ENCODE peak calls at places on chromosomes 1 and 21, in seven cellular contexts. J is heart left ventricle, O is ovary, R is esophagus squamous epithelium, P is A549, X is GM12892, B is uterus. E is an unnamed sample.

GRCh38 chr1:116777831-116778830 is 23.9 kb downstream of the CD2 start:
- DNase-seq in J (no peak), O (no peak), R (no peak), P (no peak), X (no peak), B (no peak), E (no peak)

GRCh38 chr1:168408531-168409242 is 128.0 kb downstream of the TBX19 start:
- DNase-seq in J (no peak), O (no peak), R (no peak), P (peak), X (no peak), B (no peak), E (peak)

GRCh38 chr1:44842763-44843655 is at the start of gene PTCH2:
- DNase-seq in J (peak), O (peak), R (no peak), P (peak), X (peak), B (peak), E (no peak)

GRCh38 chr1:30172757-30173156 is 550.6 kb downstream of the MATN1 start:
- DNase-seq in J (no peak), O (no peak), R (no peak), P (no peak), X (no peak), B (no peak), E (no peak)

GRCh38 chr1:70633004-70633403 is 221.9 kb downstream of the CTH start:
- DNase-seq in J (no peak), O (no peak), R (no peak), P (no peak), X (no peak), B (no peak), E (no peak)

GRCh38 chr1:39103321-39104157 is 77.4 kb downstream of the NDUFS5 start:
- DNase-seq in J (no peak), O (no peak), R (no peak), P (no peak), X (no peak), B (no peak), E (peak)

GRCh38 chr1:99457381-99458165 is 188.3 kb upstream of the PALMD start:
- DNase-seq in J (no peak), O (no peak), R (no peak), P (peak), X (no peak), B (no peak), E (no peak)

GRCh38 chr1:94602312-94602711 is 60.8 kb upstream of the F3 start:
- DNase-seq in J (no peak), O (no peak), R (no peak), P (no peak), X (no peak), B (no peak), E (no peak)

GRCh38 chr1:157969693-157970485 is 23.6 kb upstream of the KIRREL1 start:
- DNase-seq in J (peak), O (no peak), R (no peak), P (peak), X (no peak), B (peak), E (peak)

GRCh38 chr1:61459345-61459744 is 265.6 kb downstream of the TM2D1 start:
- DNase-seq in J (no peak), O (no peak), R (no peak), P (no peak), X (no peak), B (no peak), E (no peak)

GRCh38 chr1:17188889-17189631 is 15.9 kb upstream of the PADI1 start:
- DNase-seq in J (no peak), O (no peak), R (no peak), P (no peak), X (no peak), B (no peak), E (no peak)

GRCh38 chr1:180261524-180262160 is 31.6 kb downstream of the LHX4 start:
- DNase-seq in J (no peak), O (no peak), R (no peak), P (no peak), X (no peak), B (no peak), E (no peak)

GRCh38 chr1:103106426-103107321 is 1.6 kb downstream of the COL11A1 start:
- DNase-seq in J (no peak), O (peak), R (no peak), P (peak), X (no peak), B (peak), E (peak)

GRCh38 chr1:183881387-183882084 is 76.6 kb downstream of the RGL1 start:
- DNase-seq in J (peak), O (peak), R (no peak), P (peak), X (no peak), B (peak), E (peak)

GRCh38 chr1:109923131-109923945 is 12.7 kb downstream of the CSF1 start:
- DNase-seq in J (no peak), O (peak), R (no peak), P (no peak), X (no peak), B (no peak), E (no peak)

GRCh38 chr1:93631626-93632365 is 49.8 kb downstream of the BCAR3 start:
- DNase-seq in J (no peak), O (no peak), R (no peak), P (peak), X (no peak), B (no peak), E (no peak)

GRCh38 chr1:196178083-196178635 is 430.1 kb downstream of the KCNT2 start:
- DNase-seq in J (no peak), O (no peak), R (no peak), P (no peak), X (no peak), B (no peak), E (no peak)

GRCh38 chr1:9239622-9240401 is 5.2 kb downstream of the H6PD start:
- DNase-seq in J (peak), O (peak), R (no peak), P (no peak), X (peak), B (peak), E (peak)

GRCh38 chr1:215526147-215526845 is 40.8 kb upstream of the KCTD3 start:
- DNase-seq in J (no peak), O (no peak), R (no peak), P (peak), X (no peak), B (no peak), E (no peak)

GRCh38 chr1:109573785-109574184 is 25.4 kb downstream of the GNAI3 start:
- DNase-seq in J (no peak), O (no peak), R (no peak), P (no peak), X (no peak), B (no peak), E (no peak)

GRCh38 chr1:160993544-160993943 is 27.4 kb downstream of the F11R start:
- DNase-seq in J (no peak), O (no peak), R (no peak), P (peak), X (no peak), B (no peak), E (no peak)

GRCh38 chr1:34163792-34164509 is 1.1 kb downstream of the CSMD2 start:
- DNase-seq in J (no peak), O (no peak), R (no peak), P (no peak), X (no peak), B (no peak), E (peak)

GRCh38 chr1:150182233-150182632 is 32.5 kb downstream of the PLEKHO1 start:
- DNase-seq in J (no peak), O (no peak), R (no peak), P (no peak), X (no peak), B (no peak), E (no peak)

GRCh38 chr1:111620412-111620971 is 903 bp downstream of the RAP1A start:
- DNase-seq in J (no peak), O (no peak), R (no peak), P (peak), X (no peak), B (no peak), E (no peak)

GRCh38 chr1:205227584-205228006 is at the start of gene TMCC2:
- DNase-seq in J (peak), O (peak), R (no peak), P (peak), X (peak), B (peak), E (peak)

GRCh38 chr1:4366091-4366490 is 288.3 kb upstream of the AJAP1 start:
- DNase-seq in J (no peak), O (no peak), R (no peak), P (no peak), X (no peak), B (no peak), E (no peak)

GRCh38 chr21:30463713-30464112 is 16.5 kb downstream of the KRTAP19-1 start:
- DNase-seq in J (no peak), O (no peak), R (no peak), P (peak), X (no peak), B (no peak), E (no peak)

GRCh38 chr1:240207073-240207709 is 115.5 kb downstream of the FMN2 start:
- DNase-seq in J (no peak), O (no peak), R (no peak), P (no peak), X (no peak), B (no peak), E (no peak)

DNA sequence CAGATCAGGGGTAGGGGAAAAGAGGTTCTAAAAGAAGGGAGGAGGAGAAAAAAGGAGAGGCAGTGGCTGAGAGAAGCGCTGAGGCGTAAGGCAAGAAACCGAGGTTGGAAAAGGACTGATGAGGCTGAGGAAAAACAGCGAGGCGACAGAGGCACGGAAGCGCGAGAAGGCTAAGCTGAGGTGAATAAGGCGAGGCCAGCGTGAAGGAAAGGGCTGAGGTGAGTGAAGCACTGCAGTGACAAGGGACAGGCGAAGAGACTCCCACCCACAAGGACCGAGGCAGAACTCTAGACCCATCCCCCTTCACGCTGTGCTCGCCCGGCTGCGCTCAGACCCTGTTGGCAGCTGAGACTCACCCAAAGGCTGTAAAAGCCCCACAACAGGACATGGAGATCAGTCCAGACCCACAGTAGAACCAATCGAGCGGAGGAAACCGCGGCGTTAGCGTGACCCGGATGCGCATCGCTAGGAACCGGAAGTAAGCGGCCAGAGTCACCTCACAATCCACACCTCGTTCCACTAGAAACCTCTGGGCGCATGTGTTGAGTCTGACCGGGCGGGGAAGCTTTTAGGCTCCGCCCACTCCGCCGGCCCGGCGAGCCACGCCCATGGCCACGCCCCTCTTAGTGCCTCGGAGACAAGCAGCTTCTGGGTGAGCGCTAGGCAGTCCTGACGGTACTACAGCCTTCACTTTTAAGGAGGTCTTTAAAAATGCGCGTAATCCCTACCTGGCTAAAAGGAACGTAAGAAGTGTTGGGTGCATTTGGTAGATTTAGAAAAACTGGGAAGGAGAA is at the start of gene EYA3:
- DNase-seq in J (peak), O (peak), R (peak), P (peak), X (peak), B (peak), E (peak)
- TF ChIP-seq POLR2A in J (no peak), O (peak), R (no peak), P (peak), X (peak), B (peak), E (peak)

GRCh38 chr1:173714759-173715537 is at the start of gene KLHL20:
- DNase-seq in J (peak), O (peak), R (peak), P (peak), X (peak), B (peak), E (peak)
- TF ChIP-seq POLR2A in J (no peak), O (peak), R (no peak), P (peak), X (peak), B (peak), E (peak)

DNA sequence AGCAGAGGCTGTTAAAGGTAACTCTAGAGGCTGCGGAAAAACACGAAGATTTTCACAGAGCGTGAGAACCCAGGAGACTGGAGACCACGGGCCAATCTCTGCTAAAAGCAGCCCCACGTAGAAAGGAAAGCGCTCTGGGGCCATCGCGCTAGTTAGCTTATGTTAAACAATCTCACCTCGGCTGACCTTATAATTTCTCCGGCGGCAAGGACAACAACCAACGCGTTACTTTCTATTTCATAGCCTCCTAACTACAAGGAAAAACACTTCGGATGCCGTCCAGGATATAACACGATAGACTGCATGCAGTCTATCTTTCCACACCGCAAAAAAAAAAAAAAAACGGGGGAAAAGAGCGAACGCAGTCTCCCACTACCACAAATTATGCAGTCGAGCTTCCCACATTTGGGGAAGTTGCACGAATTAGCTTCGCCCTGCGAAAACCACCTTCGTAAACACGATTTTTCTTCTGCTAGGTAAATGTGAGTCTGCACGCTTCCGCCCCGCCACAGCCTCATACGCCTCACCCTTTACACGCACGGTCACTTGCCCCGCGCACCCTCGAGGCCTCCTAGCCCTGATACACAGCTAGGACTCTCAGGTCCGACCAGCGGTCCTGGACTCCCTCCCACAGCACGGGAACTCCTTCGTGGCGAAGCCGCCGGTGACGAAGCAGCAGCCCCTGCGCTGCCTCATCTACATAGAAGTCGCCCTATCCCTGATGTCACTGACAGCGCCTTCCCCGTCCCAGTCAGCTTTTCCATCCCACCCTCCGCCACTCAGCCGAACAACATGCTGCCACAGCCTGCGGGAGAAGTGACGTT is 87.8 kb downstream of the PRKAB2 start:
- DNase-seq in J (peak), O (peak), R (peak), P (peak), X (peak), B (peak), E (peak)
- TF ChIP-seq POLR2A in J (no peak), O (no peak), R (no peak), P (peak), X (peak), B (no peak), E (peak)

GRCh38 chr1:10765304-10765703 is 31.1 kb downstream of the CASZ1 start:
- DNase-seq in J (no peak), O (no peak), R (no peak), P (no peak), X (no peak), B (no peak), E (no peak)

GRCh38 chr1:10765734-10766478 is 30.5 kb downstream of the CASZ1 start:
- DNase-seq in J (no peak), O (no peak), R (no peak), P (no peak), X (no peak), B (no peak), E (no peak)

GRCh38 chr1:10762153-10762523 is 34.3 kb downstream of the CASZ1 start:
- DNase-seq in J (no peak), O (no peak), R (no peak), P (no peak), X (no peak), B (no peak), E (no peak)

GRCh38 chr1:10762875-10763274 is 33.6 kb downstream of the CASZ1 start:
- DNase-seq in J (no peak), O (no peak), R (no peak), P (no peak), X (no peak), B (no peak), E (no peak)

DNA sequence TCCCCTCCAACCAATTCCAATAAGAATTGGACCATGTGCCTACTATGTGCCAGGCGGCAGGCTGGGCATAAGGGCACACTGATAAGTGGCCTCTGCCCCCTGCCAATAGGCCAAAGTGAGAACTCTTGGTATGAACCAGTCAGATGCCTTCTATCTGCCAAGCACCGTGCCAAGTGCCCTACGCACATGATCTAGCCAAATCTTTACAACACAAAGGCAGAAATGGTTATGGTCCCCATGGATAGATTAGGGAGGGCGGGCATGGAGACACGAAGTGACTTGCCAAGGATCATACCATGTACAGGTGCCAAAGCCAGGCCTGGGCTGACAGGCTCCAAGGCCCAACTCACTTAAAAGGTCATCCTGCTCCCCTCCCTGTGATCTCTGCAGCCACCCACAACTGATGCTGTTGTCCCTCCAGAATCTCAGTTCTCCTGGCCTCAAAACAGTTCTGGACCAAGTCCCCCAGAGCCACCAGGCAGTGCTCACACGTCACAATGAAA is 32.1 kb downstream of the CASZ1 start:
- DNase-seq in J (no peak), O (no peak), R (no peak), P (no peak), X (no peak), B (no peak), E (no peak)
- TF ChIP-seq POLR2A in J (no peak), O (no peak), R (no peak), P (no peak), X (no peak), B (no peak), E (no peak)

GRCh38 chr1:182604128-182604834 is at the start of gene RGS16:
- DNase-seq in J (peak), O (peak), R (peak), P (peak), X (peak), B (peak), E (peak)
- TF ChIP-seq POLR2A in J (peak), O (peak), R (no peak), P (peak), X (peak), B (peak), E (peak)

GRCh38 chr1:188027613-188028012 is 1198.9 kb downstream of the PLA2G4A start:
- DNase-seq in J (no peak), O (no peak), R (no peak), P (peak), X (no peak), B (no peak), E (peak)
- TF ChIP-seq POLR2A in J (no peak), O (no peak), R (no peak), P (no peak), X (no peak), B (no peak), E (no peak)

GRCh38 chr1:95657248-95657647 is 423.2 kb downstream of the RWDD3 start:
- DNase-seq in J (no peak), O (no peak), R (no peak), P (no peak), X (no peak), B (no peak), E (no peak)
- TF ChIP-seq POLR2A in J (no peak), O (no peak), R (no peak), P (no peak), X (no peak), B (no peak), E (no peak)

GRCh38 chr1:247905899-247906503 is 10.6 kb downstream of the OR2W3 start:
- DNase-seq in J (no peak), O (no peak), R (no peak), P (no peak), X (no peak), B (no peak), E (no peak)
- TF ChIP-seq POLR2A in J (no peak), O (no peak), R (no peak), P (no peak), X (no peak), B (no peak), E (no peak)